ENCODE peak calls at places on chromosomes 5 and 9, in six cellular contexts. One of them, this sample, is unnamed.

GRCh38 chr5:82426419-82427154 is 148.4 kb upstream of the RPS23 start:
- DNase-seq in HT1080: peak
- DNase-seq in stimulated activated CD4-positive, alpha-beta T cell treated with anti-CD3 and anti-CD28 coated beads, Interleukin-15, amount 100 ng/mL, for 1 hour: no peak
- DNase-seq in activated effector memory CD4-positive, alpha-beta T cell treated with anti-CD3 and anti-CD28 coated beads, Interleukin-2, amount 50 U/mL, for 16 hours: no peak
- DNase-seq in NCI-H345: no peak
- DNase-seq in activated CD8-positive, alpha-beta memory T cell treated with anti-CD3 and anti-CD28 coated beads for 48 hours: no peak
- DNase-seq in this sample: no peak

GRCh38 chr5:93588586-93589347 is 5.7 kb downstream of the NR2F1 start:
- DNase-seq in stimulated activated CD4-positive, alpha-beta T cell treated with anti-CD3 and anti-CD28 coated beads, Interleukin-15, amount 100 ng/mL, for 1 hour: no peak
- DNase-seq in activated effector memory CD4-positive, alpha-beta T cell treated with anti-CD3 and anti-CD28 coated beads, Interleukin-2, amount 50 U/mL, for 16 hours: no peak
- DNase-seq in HT1080: no peak
- DNase-seq in activated CD8-positive, alpha-beta memory T cell treated with anti-CD3 and anti-CD28 coated beads for 48 hours: no peak
- DNase-seq in NCI-H345: no peak
- DNase-seq in this sample: no peak

GRCh38 chr5:79546782-79547428 is 33.0 kb upstream of the HOMER1 start:
- DNase-seq in NCI-H345: no peak
- DNase-seq in HT1080: no peak
- DNase-seq in stimulated activated CD4-positive, alpha-beta T cell treated with anti-CD3 and anti-CD28 coated beads, Interleukin-15, amount 100 ng/mL, for 1 hour: no peak
- DNase-seq in activated CD8-positive, alpha-beta memory T cell treated with anti-CD3 and anti-CD28 coated beads for 48 hours: no peak
- DNase-seq in activated effector memory CD4-positive, alpha-beta T cell treated with anti-CD3 and anti-CD28 coated beads, Interleukin-2, amount 50 U/mL, for 16 hours: no peak
- DNase-seq in this sample: no peak

GRCh38 chr5:10581867-10582511 is 18.1 kb downstream of the ANKRD33B start:
- DNase-seq in NCI-H345: no peak
- DNase-seq in stimulated activated CD4-positive, alpha-beta T cell treated with anti-CD3 and anti-CD28 coated beads, Interleukin-15, amount 100 ng/mL, for 1 hour: no peak
- DNase-seq in HT1080: no peak
- DNase-seq in activated effector memory CD4-positive, alpha-beta T cell treated with anti-CD3 and anti-CD28 coated beads, Interleukin-2, amount 50 U/mL, for 16 hours: no peak
- DNase-seq in activated CD8-positive, alpha-beta memory T cell treated with anti-CD3 and anti-CD28 coated beads for 48 hours: no peak
- DNase-seq in this sample: peak

GRCh38 chr9:115691686-115692085 is 461.9 kb upstream of the PAPPA start:
- DNase-seq in activated effector memory CD4-positive, alpha-beta T cell treated with anti-CD3 and anti-CD28 coated beads, Interleukin-2, amount 50 U/mL, for 16 hours: no peak
- DNase-seq in stimulated activated CD4-positive, alpha-beta T cell treated with anti-CD3 and anti-CD28 coated beads, Interleukin-15, amount 100 ng/mL, for 1 hour: no peak
- DNase-seq in activated CD8-positive, alpha-beta memory T cell treated with anti-CD3 and anti-CD28 coated beads for 48 hours: no peak
- DNase-seq in HT1080: peak
- DNase-seq in NCI-H345: no peak
- DNase-seq in this sample: no peak

GRCh38 chr9:99485461-99485860 is 263.4 kb downstream of the SEC61B start:
- DNase-seq in HT1080: peak
- DNase-seq in activated CD8-positive, alpha-beta memory T cell treated with anti-CD3 and anti-CD28 coated beads for 48 hours: no peak
- DNase-seq in stimulated activated CD4-positive, alpha-beta T cell treated with anti-CD3 and anti-CD28 coated beads, Interleukin-15, amount 100 ng/mL, for 1 hour: no peak
- DNase-seq in activated effector memory CD4-positive, alpha-beta T cell treated with anti-CD3 and anti-CD28 coated beads, Interleukin-2, amount 50 U/mL, for 16 hours: no peak
- DNase-seq in NCI-H345: no peak
- DNase-seq in this sample: no peak

GRCh38 chr5:135126688-135127603 is 92.9 kb upstream of the PITX1 start:
- DNase-seq in HT1080: no peak
- DNase-seq in NCI-H345: no peak
- DNase-seq in activated effector memory CD4-positive, alpha-beta T cell treated with anti-CD3 and anti-CD28 coated beads, Interleukin-2, amount 50 U/mL, for 16 hours: no peak
- DNase-seq in activated CD8-positive, alpha-beta memory T cell treated with anti-CD3 and anti-CD28 coated beads for 48 hours: no peak
- DNase-seq in stimulated activated CD4-positive, alpha-beta T cell treated with anti-CD3 and anti-CD28 coated beads, Interleukin-15, amount 100 ng/mL, for 1 hour: no peak
- DNase-seq in this sample: no peak

GRCh38 chr9:7370378-7370777 is 429.2 kb downstream of the DMAC1 start:
- DNase-seq in HT1080: no peak
- DNase-seq in NCI-H345: no peak
- DNase-seq in activated CD8-positive, alpha-beta memory T cell treated with anti-CD3 and anti-CD28 coated beads for 48 hours: no peak
- DNase-seq in stimulated activated CD4-positive, alpha-beta T cell treated with anti-CD3 and anti-CD28 coated beads, Interleukin-15, amount 100 ng/mL, for 1 hour: no peak
- DNase-seq in activated effector memory CD4-positive, alpha-beta T cell treated with anti-CD3 and anti-CD28 coated beads, Interleukin-2, amount 50 U/mL, for 16 hours: no peak
- DNase-seq in this sample: no peak

GRCh38 chr5:181223041-181223728 is at the start of gene TRIM41:
- DNase-seq in HT1080: peak
- DNase-seq in activated CD8-positive, alpha-beta memory T cell treated with anti-CD3 and anti-CD28 coated beads for 48 hours: peak
- DNase-seq in stimulated activated CD4-positive, alpha-beta T cell treated with anti-CD3 and anti-CD28 coated beads, Interleukin-15, amount 100 ng/mL, for 1 hour: peak
- DNase-seq in activated effector memory CD4-positive, alpha-beta T cell treated with anti-CD3 and anti-CD28 coated beads, Interleukin-2, amount 50 U/mL, for 16 hours: peak
- DNase-seq in NCI-H345: no peak
- DNase-seq in this sample: peak

GRCh38 chr5:34749431-34749872 is 89.5 kb upstream of the TTC23L start:
- DNase-seq in HT1080: no peak
- DNase-seq in stimulated activated CD4-positive, alpha-beta T cell treated with anti-CD3 and anti-CD28 coated beads, Interleukin-15, amount 100 ng/mL, for 1 hour: no peak
- DNase-seq in activated effector memory CD4-positive, alpha-beta T cell treated with anti-CD3 and anti-CD28 coated beads, Interleukin-2, amount 50 U/mL, for 16 hours: no peak
- DNase-seq in NCI-H345: no peak
- DNase-seq in activated CD8-positive, alpha-beta memory T cell treated with anti-CD3 and anti-CD28 coated beads for 48 hours: no peak
- DNase-seq in this sample: no peak

GRCh38 chr5:115423541-115423940 is 121.0 kb downstream of the FEM1C start:
- DNase-seq in stimulated activated CD4-positive, alpha-beta T cell treated with anti-CD3 and anti-CD28 coated beads, Interleukin-15, amount 100 ng/mL, for 1 hour: no peak
- DNase-seq in NCI-H345: no peak
- DNase-seq in HT1080: no peak
- DNase-seq in activated CD8-positive, alpha-beta memory T cell treated with anti-CD3 and anti-CD28 coated beads for 48 hours: no peak
- DNase-seq in activated effector memory CD4-positive, alpha-beta T cell treated with anti-CD3 and anti-CD28 coated beads, Interleukin-2, amount 50 U/mL, for 16 hours: no peak
- DNase-seq in this sample: no peak

GRCh38 chr5:40572359-40572758 is 107.4 kb upstream of the PTGER4 start:
- DNase-seq in stimulated activated CD4-positive, alpha-beta T cell treated with anti-CD3 and anti-CD28 coated beads, Interleukin-15, amount 100 ng/mL, for 1 hour: no peak
- DNase-seq in activated effector memory CD4-positive, alpha-beta T cell treated with anti-CD3 and anti-CD28 coated beads, Interleukin-2, amount 50 U/mL, for 16 hours: no peak
- DNase-seq in HT1080: no peak
- DNase-seq in NCI-H345: no peak
- DNase-seq in activated CD8-positive, alpha-beta memory T cell treated with anti-CD3 and anti-CD28 coated beads for 48 hours: no peak
- DNase-seq in this sample: no peak

GRCh38 chr5:139475865-139476651 is 5.3 kb downstream of the SMIM33 start:
- DNase-seq in stimulated activated CD4-positive, alpha-beta T cell treated with anti-CD3 and anti-CD28 coated beads, Interleukin-15, amount 100 ng/mL, for 1 hour: no peak
- DNase-seq in activated CD8-positive, alpha-beta memory T cell treated with anti-CD3 and anti-CD28 coated beads for 48 hours: no peak
- DNase-seq in HT1080: no peak
- DNase-seq in NCI-H345: no peak
- DNase-seq in activated effector memory CD4-positive, alpha-beta T cell treated with anti-CD3 and anti-CD28 coated beads, Interleukin-2, amount 50 U/mL, for 16 hours: no peak
- DNase-seq in this sample: no peak

GRCh38 chr9:124698265-124698664 is 72.8 kb downstream of the NR6A1 start:
- DNase-seq in activated effector memory CD4-positive, alpha-beta T cell treated with anti-CD3 and anti-CD28 coated beads, Interleukin-2, amount 50 U/mL, for 16 hours: no peak
- DNase-seq in HT1080: no peak
- DNase-seq in stimulated activated CD4-positive, alpha-beta T cell treated with anti-CD3 and anti-CD28 coated beads, Interleukin-15, amount 100 ng/mL, for 1 hour: no peak
- DNase-seq in NCI-H345: no peak
- DNase-seq in activated CD8-positive, alpha-beta memory T cell treated with anti-CD3 and anti-CD28 coated beads for 48 hours: no peak
- DNase-seq in this sample: no peak

GRCh38 chr5:169838688-169839087 is 141.6 kb downstream of the INSYN2B start:
- DNase-seq in activated CD8-positive, alpha-beta memory T cell treated with anti-CD3 and anti-CD28 coated beads for 48 hours: no peak
- DNase-seq in HT1080: no peak
- DNase-seq in activated effector memory CD4-positive, alpha-beta T cell treated with anti-CD3 and anti-CD28 coated beads, Interleukin-2, amount 50 U/mL, for 16 hours: no peak
- DNase-seq in NCI-H345: no peak
- DNase-seq in stimulated activated CD4-positive, alpha-beta T cell treated with anti-CD3 and anti-CD28 coated beads, Interleukin-15, amount 100 ng/mL, for 1 hour: no peak
- DNase-seq in this sample: no peak

GRCh38 chr5:148765061-148765460 is 61.4 kb upstream of the ADRB2 start:
- DNase-seq in activated CD8-positive, alpha-beta memory T cell treated with anti-CD3 and anti-CD28 coated beads for 48 hours: no peak
- DNase-seq in activated effector memory CD4-positive, alpha-beta T cell treated with anti-CD3 and anti-CD28 coated beads, Interleukin-2, amount 50 U/mL, for 16 hours: no peak
- DNase-seq in NCI-H345: no peak
- DNase-seq in HT1080: no peak
- DNase-seq in stimulated activated CD4-positive, alpha-beta T cell treated with anti-CD3 and anti-CD28 coated beads, Interleukin-15, amount 100 ng/mL, for 1 hour: no peak
- DNase-seq in this sample: no peak

GRCh38 chr5:137292461-137293025 is 206.6 kb downstream of the SPOCK1 start:
- DNase-seq in HT1080: no peak
- DNase-seq in activated effector memory CD4-positive, alpha-beta T cell treated with anti-CD3 and anti-CD28 coated beads, Interleukin-2, amount 50 U/mL, for 16 hours: no peak
- DNase-seq in stimulated activated CD4-positive, alpha-beta T cell treated with anti-CD3 and anti-CD28 coated beads, Interleukin-15, amount 100 ng/mL, for 1 hour: no peak
- DNase-seq in NCI-H345: peak
- DNase-seq in activated CD8-positive, alpha-beta memory T cell treated with anti-CD3 and anti-CD28 coated beads for 48 hours: no peak
- DNase-seq in this sample: no peak

GRCh38 chr9:69385474-69386091 is 60.6 kb downstream of the ENTREP1 start:
- DNase-seq in stimulated activated CD4-positive, alpha-beta T cell treated with anti-CD3 and anti-CD28 coated beads, Interleukin-15, amount 100 ng/mL, for 1 hour: no peak
- DNase-seq in NCI-H345: peak
- DNase-seq in activated CD8-positive, alpha-beta memory T cell treated with anti-CD3 and anti-CD28 coated beads for 48 hours: no peak
- DNase-seq in HT1080: no peak
- DNase-seq in activated effector memory CD4-positive, alpha-beta T cell treated with anti-CD3 and anti-CD28 coated beads, Interleukin-2, amount 50 U/mL, for 16 hours: no peak
- DNase-seq in this sample: no peak